ENCODE peak calls at places on chromosomes 5 and 9, in seven cellular contexts. M is ovary, N is tibial artery, O is pancreas, H is adrenal gland, K is GM23338, J is BE2C. Z is an unnamed sample. For H3K4me1, the result is how much of the 10 kb centered on the place peaks cover.

GRCh38 chr9:68949271-68950000 is 64.5 kb downstream of the PRKACG start:
- DNase-seq in M (peak), N (no peak), O (peak), H (peak), K (no peak), J (peak), Z (no peak)

GRCh38 chr5:96150007-96150406 is 188.4 kb upstream of the ELL2 start:
- DNase-seq in M (no peak), N (no peak), O (no peak), H (no peak), K (no peak), J (no peak), Z (no peak)

GRCh38 chr5:142884029-142884428 is 113.9 kb downstream of the ARHGAP26 start:
- DNase-seq in M (no peak), N (no peak), O (no peak), H (no peak), K (no peak), J (no peak), Z (no peak)

GRCh38 chr9:136138566-136138965 is 19.9 kb upstream of the TMEM250 start:
- DNase-seq in M (no peak), N (no peak), O (peak), H (no peak), K (peak), J (peak), Z (no peak)

GRCh38 chr9:97564291-97565175 is 63.1 kb downstream of the TMOD1 start:
- DNase-seq in M (no peak), N (peak), O (no peak), H (peak), K (no peak), J (peak), Z (no peak)

GRCh38 chr5:116944171-116944570 is 369.5 kb upstream of the SEMA6A start:
- DNase-seq in M (no peak), N (no peak), O (no peak), H (no peak), K (peak), J (no peak), Z (no peak)

GRCh38 chr9:93815677-93816076 is 139.5 kb downstream of the BARX1 start:
- DNase-seq in M (no peak), N (no peak), O (no peak), H (no peak), K (no peak), J (no peak), Z (no peak)

GRCh38 chr9:104923289-104923688 is 4.7 kb downstream of the ABCA1 start:
- DNase-seq in M (no peak), N (no peak), O (no peak), H (no peak), K (no peak), J (no peak), Z (no peak)

GRCh38 chr5:51573835-51574234 is 190.6 kb downstream of the ISL1 start:
- DNase-seq in M (no peak), N (no peak), O (no peak), H (no peak), K (peak), J (no peak), Z (no peak)

GRCh38 chr9:29213374-29214161 is 1640.3 kb upstream of the C9orf72 start:
- DNase-seq in M (no peak), N (no peak), O (peak), H (no peak), K (peak), J (peak), Z (no peak)

GRCh38 chr5:92662741-92663140 is 918.3 kb downstream of the NR2F1-AS1 start:
- DNase-seq in M (no peak), N (no peak), O (no peak), H (no peak), K (no peak), J (no peak), Z (no peak)

GRCh38 chr5:156420665-156421064 is 93.7 kb downstream of the SGCD start:
- DNase-seq in M (no peak), N (no peak), O (no peak), H (no peak), K (no peak), J (no peak), Z (no peak)

GRCh38 chr5:34749431-34749872 is 89.5 kb upstream of the TTC23L start:
- DNase-seq in M (no peak), N (no peak), O (no peak), H (no peak), K (no peak), J (no peak), Z (no peak)

GRCh38 chr5:150816946-150817345 is 29.4 kb upstream of the IRGM start:
- DNase-seq in M (no peak), N (no peak), O (no peak), H (no peak), K (no peak), J (no peak), Z (no peak)

GRCh38 chr5:1883120-1883924 is 597 bp upstream of the IRX4 start:
- DNase-seq in M (no peak), N (no peak), O (peak), H (no peak), K (peak), J (no peak), Z (peak)

GRCh38 chr5:26833596-26833995 is 204.8 kb downstream of the CDH9 start:
- DNase-seq in M (no peak), N (no peak), O (no peak), H (no peak), K (no peak), J (no peak), Z (no peak)

GRCh38 chr5:96687812-96688453 is 25.8 kb downstream of the CAST start:
- DNase-seq in M (no peak), N (no peak), O (no peak), H (no peak), K (peak), J (no peak), Z (no peak)

GRCh38 chr9:122263699-122264349 is 816 bp downstream of the RBM18 start:
- DNase-seq in M (no peak), N (no peak), O (no peak), H (no peak), K (no peak), J (no peak), Z (no peak)

GRCh38 chr5:89128097-89128496 is 245.1 kb upstream of the MEF2C start:
- DNase-seq in M (no peak), N (no peak), O (no peak), H (no peak), K (peak), J (no peak), Z (no peak)

GRCh38 chr5:43073597-43074546 is 33.8 kb upstream of the ANXA2R start:
- DNase-seq in M (no peak), N (no peak), O (no peak), H (no peak), K (peak), J (peak), Z (no peak)

GRCh38 chr5:75337366-75338021 is 474 bp downstream of the HMGCR start:
- DNase-seq in M (no peak), N (peak), O (peak), H (peak), K (no peak), J (no peak), Z (no peak)

GRCh38 chr5:160030631-160031377 is 21.9 kb downstream of the TTC1 start:
- DNase-seq in M (no peak), N (no peak), O (no peak), H (no peak), K (no peak), J (no peak), Z (no peak)

GRCh38 chr9:98558575-98558974 is 150.2 kb downstream of the GABBR2 start:
- DNase-seq in M (no peak), N (no peak), O (no peak), H (no peak), K (no peak), J (no peak), Z (no peak)

GRCh38 chr5:134006119-134006514 is 1.3 kb upstream of the VDAC1 start:
- DNase-seq in M (no peak), N (no peak), O (no peak), H (no peak), K (peak), J (no peak), Z (no peak)
- H3K4me3 ChIP-seq in M (no peak), N (peak), O (peak), H (no peak), K (peak), J (peak), Z (peak)

DNA sequence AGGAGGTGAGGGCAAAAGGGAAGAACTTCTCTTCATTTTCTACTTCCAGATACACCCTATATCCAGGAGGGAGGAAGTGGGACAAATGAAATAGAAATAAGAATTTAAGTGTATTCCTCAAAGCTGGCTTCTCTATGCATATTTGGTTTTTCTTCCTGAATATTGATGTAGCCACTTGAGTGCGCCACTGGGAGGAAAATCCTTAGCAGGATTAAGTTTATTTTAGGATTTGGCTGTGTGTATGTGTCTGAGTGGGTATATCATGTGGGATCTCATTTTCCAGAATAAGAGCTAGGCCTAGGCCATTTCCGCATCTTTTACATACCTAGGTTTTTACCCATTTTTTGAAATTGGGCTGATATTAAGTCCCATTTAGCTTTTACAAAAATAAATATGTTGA is 42.5 kb downstream of the MAP1B start:
- DNase-seq in M (no peak), N (no peak), O (no peak), H (no peak), K (no peak), J (no peak), Z (no peak)
- H3K4me1 ChIP-seq in M (under half), N (half or more), O (under half), H (under half), K (under half), J (under half), Z (under half)

GRCh38 chr5:77211691-77212047 is 1.2 kb downstream of the PDE8B start:
- DNase-seq in M (no peak), N (no peak), O (no peak), H (no peak), K (no peak), J (no peak), Z (no peak)
- H3K4me3 ChIP-seq in M (peak), N (peak), O (peak), H (no peak), K (peak), J (no peak), Z (peak)

GRCh38 chr9:35731415-35732184 is 395 bp downstream of the TLN1 start:
- DNase-seq in M (no peak), N (peak), O (no peak), H (no peak), K (peak), J (no peak), Z (no peak)
- H3K4me1 ChIP-seq in M (under half), N (under half), O (under half), H (half or more), K (under half), J (under half), Z (half or more)

DNA sequence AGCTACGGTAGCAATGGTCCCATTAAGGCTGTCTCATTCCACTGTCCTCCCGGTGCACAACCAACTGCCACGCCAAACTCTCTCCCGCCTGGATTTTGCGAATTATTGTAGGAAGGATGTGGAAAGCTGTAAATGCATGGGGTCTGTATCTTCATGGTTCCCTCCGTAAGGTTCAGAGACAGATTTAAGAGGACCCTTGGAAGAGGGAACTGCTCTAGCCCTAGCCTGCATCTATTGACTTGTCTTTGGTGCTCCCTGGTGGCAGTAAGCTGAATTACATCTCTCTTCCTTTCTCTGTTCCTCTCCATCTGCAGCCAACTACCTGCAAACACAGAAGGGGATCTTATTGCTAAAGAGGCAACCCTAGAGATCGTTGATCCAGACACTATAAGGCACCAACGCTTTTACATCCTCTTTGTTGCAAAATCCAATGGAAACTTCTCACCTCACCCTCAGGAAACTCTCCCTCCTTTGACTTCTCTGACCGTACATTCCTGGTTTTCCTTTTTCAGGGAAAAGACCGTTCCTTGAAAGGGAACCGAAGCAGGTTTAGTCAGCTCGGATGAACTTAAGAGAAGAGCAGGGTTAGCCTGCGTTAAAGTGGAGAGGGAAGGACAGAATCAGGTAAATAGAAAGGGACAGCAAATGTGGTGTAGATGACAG is 11.9 kb downstream of the CAPSL start:
- DNase-seq in M (no peak), N (no peak), O (no peak), H (peak), K (peak), J (peak), Z (no peak)
- H3K4me3 ChIP-seq in M (no peak), N (no peak), O (no peak), H (no peak), K (no peak), J (no peak), Z (no peak)

DNA sequence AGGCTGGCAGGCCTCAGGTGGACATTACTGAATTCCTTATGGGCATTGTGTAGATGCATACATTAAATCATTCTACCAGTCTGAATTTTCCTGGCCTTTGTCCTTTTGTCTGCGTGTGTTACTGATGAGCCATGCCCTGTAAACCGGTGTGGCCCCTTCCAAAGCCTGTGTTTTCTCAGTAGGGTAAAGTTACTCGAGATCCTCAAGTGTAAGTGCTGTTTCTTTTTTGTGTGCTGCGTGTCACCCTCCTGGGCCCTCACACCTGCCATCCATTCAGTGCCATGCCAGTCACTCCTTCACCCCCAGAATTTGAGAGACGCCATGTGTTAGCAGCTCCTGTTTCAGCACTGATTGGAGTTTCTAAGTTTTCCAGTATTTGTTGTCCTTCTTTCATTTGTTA is 288.3 kb downstream of the FANCC start:
- DNase-seq in M (no peak), N (no peak), O (no peak), H (no peak), K (no peak), J (no peak), Z (no peak)
- H3K4me1 ChIP-seq in M (under half), N (half or more), O (half or more), H (under half), K (under half), J (half or more), Z (half or more)

GRCh38 chr5:78234804-78235203 is 59.7 kb downstream of the AP3B1 start:
- DNase-seq in M (no peak), N (no peak), O (no peak), H (no peak), K (no peak), J (no peak), Z (no peak)

GRCh38 chr5:78232163-78232562 is 62.3 kb downstream of the AP3B1 start:
- DNase-seq in M (no peak), N (no peak), O (no peak), H (no peak), K (no peak), J (no peak), Z (no peak)

GRCh38 chr5:78237911-78238310 is 56.6 kb downstream of the AP3B1 start:
- DNase-seq in M (no peak), N (no peak), O (no peak), H (no peak), K (no peak), J (no peak), Z (no peak)

GRCh38 chr5:78236046-78236445 is 58.5 kb downstream of the AP3B1 start:
- DNase-seq in M (no peak), N (no peak), O (no peak), H (no peak), K (no peak), J (no peak), Z (no peak)

GRCh38 chr5:78235289-78235688 is 59.2 kb downstream of the AP3B1 start:
- DNase-seq in M (no peak), N (no peak), O (no peak), H (no peak), K (no peak), J (no peak), Z (no peak)
- H3K4me3 ChIP-seq in M (no peak), N (no peak), O (no peak), H (no peak), K (no peak), J (no peak), Z (no peak)

DNA sequence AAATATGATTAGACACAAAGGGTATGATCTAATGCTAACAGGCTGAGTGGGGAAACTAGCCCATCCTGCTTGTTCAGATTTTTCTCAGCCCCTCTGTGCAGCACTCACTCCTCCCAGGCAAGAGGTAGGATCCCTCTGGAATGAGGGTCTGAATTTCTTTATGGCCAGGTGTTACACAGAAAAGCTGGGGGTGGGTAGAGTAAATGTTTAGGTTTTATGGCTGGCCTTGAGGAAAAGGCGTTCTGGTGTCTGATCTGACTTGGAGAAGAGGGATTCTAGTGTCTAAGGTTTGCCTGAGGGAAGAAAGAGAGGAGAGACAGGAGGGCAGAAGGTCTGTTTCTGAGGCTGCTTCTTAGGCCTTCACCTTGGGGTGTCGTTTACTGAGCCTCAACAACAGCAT is 97.3 kb downstream of the MUSK start:
- DNase-seq in M (no peak), N (no peak), O (no peak), H (no peak), K (no peak), J (no peak), Z (no peak)
- H3K4me1 ChIP-seq in M (under half), N (under half), O (under half), H (under half), K (under half), J (under half), Z (under half)

DNA sequence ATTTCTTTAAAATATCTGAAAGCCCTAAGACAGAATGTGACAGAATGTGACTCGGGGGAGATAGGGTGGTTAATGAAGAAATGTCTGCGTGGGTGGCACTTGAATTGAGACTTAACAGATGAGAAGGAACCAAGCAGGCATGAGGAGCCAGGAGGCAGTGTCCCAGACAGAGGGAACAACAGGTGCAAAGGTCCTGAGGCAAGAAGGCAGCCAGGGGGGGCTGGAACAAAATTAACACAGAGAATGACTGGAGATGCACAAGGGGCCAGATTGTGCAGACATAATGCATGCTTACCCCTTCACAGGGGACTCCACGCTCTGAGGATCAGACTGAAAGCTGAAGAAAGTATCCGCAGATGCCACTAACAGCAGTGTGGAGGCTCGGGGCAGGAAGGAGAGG is 1.7 kb downstream of the LMAN2 start:
- DNase-seq in M (no peak), N (no peak), O (no peak), H (no peak), K (no peak), J (no peak), Z (no peak)
- H3K4me3 ChIP-seq in M (no peak), N (peak), O (peak), H (no peak), K (peak), J (no peak), Z (peak)

Z was measured in lower lobe of right lung.